ENCODE peak calls at places on chromosomes 6 and 20, in seven cellular contexts. Y, B, R, J, M, D and Z are unnamed samples.
A peak's percentile ranks its signal among the peaks of the same experiment; 100 is the strongest.

GRCh38 chr20:33531047-33531877 is 41.4 kb downstream of the CBFA2T2 start:
- DNase-seq in M (no peak), Y (no peak), B (no peak), J (peak; percentile 19), D (no peak), R (peak; percentile 17), Z (no peak)

GRCh38 chr6:98458713-98459112 is 375.7 kb upstream of the POU3F2 start:
- DNase-seq in Y (no peak), M (no peak), D (no peak), B (no peak), J (no peak), R (no peak), Z (no peak)

GRCh38 chr20:17646901-17647301 is 35.1 kb downstream of the RRBP1 start:
- DNase-seq in R (no peak), B (no peak), D (no peak), J (no peak), Y (peak; percentile 28), M (no peak), Z (no peak)

GRCh38 chr6:148559848-148560433 is 186.9 kb upstream of the UST start:
- DNase-seq in Y (peak; percentile 80), D (peak; percentile 65), M (peak; percentile 17), B (peak; percentile 88), J (peak; percentile 62), R (peak; percentile 81), Z (peak; percentile 71)

GRCh38 chr6:153028963-153029362 is 26.5 kb upstream of the MTRF1L start:
- DNase-seq in J (no peak), D (no peak), M (no peak), B (no peak), Y (no peak), R (no peak), Z (no peak)

GRCh38 chr6:2765896-2766766 is 938 bp downstream of the WRNIP1 start:
- DNase-seq in J (no peak), R (peak; percentile 49), D (peak; percentile 45), M (peak; percentile 15), B (peak; percentile 34), Y (peak; percentile 76), Z (peak; percentile 44)

GRCh38 chr6:7996538-7997225 is 67.5 kb downstream of the BLOC1S5 start:
- DNase-seq in R (peak; percentile 62), Y (no peak), M (peak; percentile 59), D (no peak), B (no peak), J (peak; percentile 74), Z (no peak)

GRCh38 chr6:132728616-132729015 is 14.8 kb upstream of the VNN1 start:
- DNase-seq in J (no peak), Y (no peak), M (no peak), R (no peak), B (no peak), D (no peak), Z (no peak)

GRCh38 chr20:25258828-25259227 is 10.9 kb downstream of the PYGB start:
- DNase-seq in R (no peak), M (no peak), D (no peak), B (no peak), Y (no peak), J (no peak), Z (no peak)

GRCh38 chr6:127186889-127187288 is 68.4 kb downstream of the RSPO3 start:
- DNase-seq in D (peak; percentile 63), J (no peak), Y (peak; percentile 71), B (peak; percentile 28), R (peak; percentile 84), M (peak; percentile 36), Z (peak; percentile 16)

GRCh38 chr20:10978713-10979112 is 304.9 kb upstream of the JAG1 start:
- DNase-seq in D (no peak), R (no peak), J (no peak), B (peak; percentile 6), Y (no peak), M (no peak), Z (no peak)

GRCh38 chr6:53458097-53458866 is 86.6 kb downstream of the GCLC start:
- DNase-seq in B (no peak), R (no peak), M (no peak), D (no peak), Y (no peak), J (no peak), Z (no peak)

GRCh38 chr6:19269341-19269898 is 567.8 kb upstream of the ID4 start:
- DNase-seq in D (no peak), Y (no peak), J (no peak), M (no peak), B (no peak), R (no peak), Z (no peak)

GRCh38 chr20:24915892-24916291 is 33.2 kb upstream of the CST7 start:
- DNase-seq in B (no peak), Y (no peak), D (no peak), M (no peak), R (no peak), J (no peak), Z (no peak)

GRCh38 chr6:22699046-22699639 is 129.8 kb downstream of the HDGFL1 start:
- DNase-seq in M (no peak), B (peak; percentile 19), Y (no peak), R (peak; percentile 15), J (no peak), D (no peak), Z (no peak)

GRCh38 chr6:137969874-137970273 is 102.8 kb downstream of the TNFAIP3 start:
- DNase-seq in D (no peak), B (no peak), R (no peak), Y (no peak), J (no peak), M (no peak), Z (no peak)

GRCh38 chr6:9502991-9503761 is 911.7 kb downstream of the TFAP2A start:
- DNase-seq in R (no peak), J (peak; percentile 23), Y (no peak), B (no peak), M (peak; percentile 80), D (no peak), Z (no peak)

GRCh38 chr6:117344444-117345291 is 79.3 kb downstream of the VGLL2 start:
- DNase-seq in B (no peak), Y (no peak), J (no peak), M (no peak), R (peak; percentile 15), D (no peak), Z (no peak)

GRCh38 chr20:23268792-23269354 is 81.7 kb upstream of the NXT1 start:
- DNase-seq in D (no peak), M (no peak), B (no peak), J (no peak), Y (no peak), R (no peak), Z (no peak)

GRCh38 chr6:47343631-47344421 is 34.1 kb upstream of the TNFRSF21 start:
- DNase-seq in R (peak; percentile 19), M (no peak), B (no peak), D (peak; percentile 25), Y (no peak), J (no peak), Z (no peak)

GRCh38 chr6:14792118-14792955 is 453.5 kb upstream of the JARID2 start:
- DNase-seq in Y (no peak), J (peak; percentile 43), D (no peak), B (no peak), R (no peak), M (no peak), Z (no peak)

GRCh38 chr6:21265264-21266044 is 328.1 kb upstream of the SOX4 start:
- DNase-seq in B (no peak), D (no peak), Y (no peak), J (peak; percentile 72), M (peak; percentile 98), R (no peak), Z (no peak)

GRCh38 chr6:111417181-111417585 is 65.8 kb downstream of the REV3L start:
- DNase-seq in Y (no peak), D (no peak), J (peak; percentile 66), R (peak; percentile 53), B (no peak), M (no peak), Z (no peak)

GRCh38 chr6:77456531-77457248 is 6.6 kb downstream of the HTR1B start:
- DNase-seq in D (peak; percentile 51), J (peak; percentile 99), M (peak; percentile 95), Y (no peak), B (no peak), R (no peak), Z (no peak)

GRCh38 chr6:157194110-157194509 is 129.2 kb downstream of the TMEM242 start:
- DNase-seq in J (no peak), Y (no peak), M (no peak), B (no peak), R (no peak), D (no peak), Z (no peak)

GRCh38 chr6:131858765-131859490 is 51.1 kb downstream of the ENPP1 start:
- DNase-seq in R (no peak), Y (no peak), M (peak; percentile 4), D (no peak), B (no peak), J (peak; percentile 79), Z (no peak)

GRCh38 chr6:14399635-14400034 is 282.1 kb downstream of the CD83 start:
- DNase-seq in D (no peak), M (no peak), B (no peak), R (no peak), Y (no peak), J (no peak), Z (no peak)

GRCh38 chr6:123777554-123777953 is 26.1 kb upstream of the NKAIN2 start:
- DNase-seq in B (no peak), R (no peak), Y (no peak), J (peak; percentile 14), M (peak; percentile 56), D (no peak), Z (no peak)
- TF ChIP-seq CTCF in B (no peak), R (no peak), Y (no peak), J (peak; percentile 27), M (peak; percentile 17), D (no peak), Z (no peak)

GRCh38 chr6:169701953-169702639 is at the start of the genes C6orf120 and WDR27:
- DNase-seq in R (peak; percentile 98), Y (peak; percentile 98), J (peak; percentile 93), B (peak; percentile 90), M (peak; percentile 85), D (peak; percentile 96), Z (peak; percentile 94)
- TF ChIP-seq CTCF in R (no peak), Y (peak; percentile 10), J (no peak), B (no peak), M (no peak), D (no peak), Z (no peak)

DNA sequence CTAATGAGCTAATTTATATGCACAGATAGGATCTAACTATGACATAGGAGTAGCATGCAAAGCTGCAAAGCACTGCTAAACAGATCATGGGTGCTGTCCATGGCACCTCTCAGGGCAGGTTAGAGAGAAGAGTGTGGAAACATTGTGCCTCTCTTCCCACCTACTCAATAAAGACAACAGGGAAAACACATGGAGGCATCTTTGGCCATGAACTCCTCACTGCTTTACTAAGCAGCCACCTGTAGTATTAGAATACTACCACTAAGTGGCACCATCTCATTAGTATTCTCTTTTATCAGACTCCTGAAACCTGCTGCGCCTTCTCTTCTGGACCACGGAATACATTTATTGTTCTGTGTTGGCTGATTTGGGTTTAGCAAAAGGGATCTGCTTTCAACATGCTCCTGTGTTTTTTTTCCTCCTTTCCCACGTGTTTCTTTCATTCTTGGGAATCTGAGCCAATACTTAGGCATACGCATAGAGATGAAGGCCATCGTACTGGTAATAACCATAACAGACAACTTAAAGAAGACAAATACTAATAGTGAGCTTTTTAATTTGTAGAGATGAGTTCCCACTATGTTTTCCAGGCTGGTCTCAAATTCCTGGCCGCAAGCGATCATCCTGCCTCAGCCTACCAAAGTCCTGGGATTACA is 9.4 kb upstream of the HDDC2 start:
- DNase-seq in J (peak; percentile 70), Y (no peak), M (peak; percentile 68), D (no peak), R (peak; percentile 20), B (peak; percentile 16), Z (no peak)
- TF ChIP-seq CTCF in J (peak; percentile 77), Y (peak; percentile 47), M (peak; percentile 72), D (peak; percentile 87), R (peak; percentile 76), B (peak; percentile 90), Z (peak; percentile 82)

GRCh38 chr20:38172344-38172743 is 7.3 kb upstream of the TGM2 start:
- DNase-seq in J (no peak), M (peak; percentile 49), R (no peak), Y (no peak), B (no peak), D (no peak), Z (no peak)
- TF ChIP-seq CTCF in J (peak; percentile 30), M (peak; percentile 17), R (peak; percentile 53), Y (no peak), B (no peak), D (no peak), Z (no peak)